ENCODE peak calls at places on chromosomes 11 and 22, in five cellular contexts. One of them, this sample, is unnamed.

GRCh38 chr11:74739546-74740270 is 8.5 kb upstream of the CHRDL2 start:
- DNase-seq in Calu3: peak
- DNase-seq in Panc1: no peak
- DNase-seq in GM13976: peak
- DNase-seq in naive thymus-derived CD8-positive, alpha-beta T cell: peak
- DNase-seq in this sample: no peak

GRCh38 chr11:30586251-30587144 is at the start of gene MPPED2:
- DNase-seq in GM13976: peak
- DNase-seq in naive thymus-derived CD8-positive, alpha-beta T cell: no peak
- DNase-seq in Calu3: peak
- DNase-seq in Panc1: no peak
- DNase-seq in this sample: no peak

GRCh38 chr11:32309541-32310217 is 125.7 kb downstream of the WT1 start:
- DNase-seq in Panc1: no peak
- DNase-seq in naive thymus-derived CD8-positive, alpha-beta T cell: no peak
- DNase-seq in GM13976: no peak
- DNase-seq in Calu3: no peak
- DNase-seq in this sample: no peak

GRCh38 chr22:39486951-39487825 is 14.9 kb upstream of the MIEF1 start:
- DNase-seq in GM13976: no peak
- DNase-seq in naive thymus-derived CD8-positive, alpha-beta T cell: no peak
- DNase-seq in Calu3: no peak
- DNase-seq in Panc1: no peak
- DNase-seq in this sample: no peak

GRCh38 chr11:122149232-122149631 is 33.2 kb upstream of the BLID start:
- DNase-seq in Panc1: no peak
- DNase-seq in naive thymus-derived CD8-positive, alpha-beta T cell: no peak
- DNase-seq in GM13976: no peak
- DNase-seq in Calu3: no peak
- DNase-seq in this sample: no peak

GRCh38 chr11:78069465-78069864 is 5.8 kb downstream of the THRSP start:
- DNase-seq in Calu3: no peak
- DNase-seq in naive thymus-derived CD8-positive, alpha-beta T cell: no peak
- DNase-seq in Panc1: no peak
- DNase-seq in GM13976: no peak
- DNase-seq in this sample: peak

GRCh38 chr11:65221026-65221425 is 39.3 kb downstream of the CAPN1 start:
- DNase-seq in Calu3: no peak
- DNase-seq in GM13976: no peak
- DNase-seq in Panc1: no peak
- DNase-seq in naive thymus-derived CD8-positive, alpha-beta T cell: no peak
- DNase-seq in this sample: no peak

GRCh38 chr11:80034801-80035200 is 594.0 kb upstream of the TENM4 start:
- DNase-seq in Panc1: no peak
- DNase-seq in naive thymus-derived CD8-positive, alpha-beta T cell: no peak
- DNase-seq in Calu3: no peak
- DNase-seq in GM13976: no peak
- DNase-seq in this sample: no peak

GRCh38 chr22:44286673-44287072 is 26.1 kb downstream of the SHISAL1 start:
- DNase-seq in Panc1: no peak
- DNase-seq in naive thymus-derived CD8-positive, alpha-beta T cell: no peak
- DNase-seq in GM13976: no peak
- DNase-seq in Calu3: no peak
- DNase-seq in this sample: no peak

GRCh38 chr11:17845431-17845881 is 110.9 kb downstream of the KCNC1 start:
- DNase-seq in GM13976: no peak
- DNase-seq in naive thymus-derived CD8-positive, alpha-beta T cell: no peak
- DNase-seq in Panc1: no peak
- DNase-seq in Calu3: no peak
- DNase-seq in this sample: no peak

This sample was measured in SW 1271.